ENCODE peak calls at places on chromosome 14, in five cellular contexts. One of them, this sample, is unnamed.

GRCh38 chr14:74048291-74048690 is 29.1 kb downstream of the BBOF1 start:
- DNase-seq in AML-193: no peak
- DNase-seq in HS-5: no peak
- DNase-seq in NCI-H1092: no peak
- DNase-seq in activated T-cell treated with anti-CD3 and anti-CD28 coated beads, Interleukin-2, amount 50 U/mL, for 24 hours: no peak
- DNase-seq in this sample: no peak

GRCh38 chr14:51302319-51303030 is 62.4 kb downstream of the TMX1 start:
- DNase-seq in AML-193: no peak
- DNase-seq in activated T-cell treated with anti-CD3 and anti-CD28 coated beads, Interleukin-2, amount 50 U/mL, for 24 hours: no peak
- DNase-seq in HS-5: no peak
- DNase-seq in NCI-H1092: peak; percentile 26
- DNase-seq in this sample: no peak

GRCh38 chr14:65854215-65854614 is 441.7 kb downstream of the FUT8 start:
- DNase-seq in HS-5: no peak
- DNase-seq in activated T-cell treated with anti-CD3 and anti-CD28 coated beads, Interleukin-2, amount 50 U/mL, for 24 hours: no peak
- DNase-seq in NCI-H1092: no peak
- DNase-seq in AML-193: no peak
- DNase-seq in this sample: no peak

GRCh38 chr14:89870335-89870734 is 84.2 kb downstream of the EFCAB11 start:
- DNase-seq in NCI-H1092: no peak
- DNase-seq in AML-193: no peak
- DNase-seq in HS-5: no peak
- DNase-seq in activated T-cell treated with anti-CD3 and anti-CD28 coated beads, Interleukin-2, amount 50 U/mL, for 24 hours: no peak
- DNase-seq in this sample: no peak

GRCh38 chr14:104353221-104353920 is 215.0 kb downstream of the KIF26A start:
- DNase-seq in AML-193: no peak
- DNase-seq in activated T-cell treated with anti-CD3 and anti-CD28 coated beads, Interleukin-2, amount 50 U/mL, for 24 hours: peak; percentile 3
- DNase-seq in HS-5: no peak
- DNase-seq in NCI-H1092: no peak
- DNase-seq in this sample: no peak

GRCh38 chr14:85247071-85247470 is 282.9 kb upstream of the FLRT2 start:
- DNase-seq in HS-5: no peak
- DNase-seq in activated T-cell treated with anti-CD3 and anti-CD28 coated beads, Interleukin-2, amount 50 U/mL, for 24 hours: no peak
- DNase-seq in NCI-H1092: no peak
- DNase-seq in AML-193: no peak
- DNase-seq in this sample: no peak

GRCh38 chr14:20934148-20934762 is 21.0 kb upstream of the RNASE2 start:
- DNase-seq in NCI-H1092: no peak
- DNase-seq in AML-193: no peak
- DNase-seq in HS-5: no peak
- DNase-seq in activated T-cell treated with anti-CD3 and anti-CD28 coated beads, Interleukin-2, amount 50 U/mL, for 24 hours: peak; percentile 38
- DNase-seq in this sample: no peak

GRCh38 chr14:84162658-84163057 is 1367.3 kb upstream of the FLRT2 start:
- DNase-seq in activated T-cell treated with anti-CD3 and anti-CD28 coated beads, Interleukin-2, amount 50 U/mL, for 24 hours: no peak
- DNase-seq in AML-193: no peak
- DNase-seq in NCI-H1092: no peak
- DNase-seq in HS-5: no peak
- DNase-seq in this sample: no peak

GRCh38 chr14:91113829-91114078 is at the start of gene DGLUCY:
- DNase-seq in HS-5: no peak
- DNase-seq in NCI-H1092: peak; percentile 77
- DNase-seq in activated T-cell treated with anti-CD3 and anti-CD28 coated beads, Interleukin-2, amount 50 U/mL, for 24 hours: no peak
- DNase-seq in AML-193: peak; percentile 58
- DNase-seq in this sample: no peak

GRCh38 chr14:70009961-70010360 is 130.7 kb downstream of the SMOC1 start:
- DNase-seq in NCI-H1092: no peak
- DNase-seq in HS-5: no peak
- DNase-seq in AML-193: no peak
- DNase-seq in activated T-cell treated with anti-CD3 and anti-CD28 coated beads, Interleukin-2, amount 50 U/mL, for 24 hours: no peak
- DNase-seq in this sample: no peak

GRCh38 chr14:89571502-89571901 is 154.5 kb upstream of the FOXN3 start:
- DNase-seq in HS-5: no peak
- DNase-seq in NCI-H1092: no peak
- DNase-seq in AML-193: no peak
- DNase-seq in activated T-cell treated with anti-CD3 and anti-CD28 coated beads, Interleukin-2, amount 50 U/mL, for 24 hours: no peak
- DNase-seq in this sample: no peak

GRCh38 chr14:37889087-37889486 is 293.7 kb downstream of the TTC6 start:
- DNase-seq in AML-193: no peak
- DNase-seq in activated T-cell treated with anti-CD3 and anti-CD28 coated beads, Interleukin-2, amount 50 U/mL, for 24 hours: no peak
- DNase-seq in NCI-H1092: peak; percentile 36
- DNase-seq in HS-5: no peak
- DNase-seq in this sample: no peak

GRCh38 chr14:67510121-67510520 is 21.6 kb upstream of the TMEM229B start:
- DNase-seq in NCI-H1092: no peak
- DNase-seq in HS-5: no peak
- DNase-seq in AML-193: no peak
- DNase-seq in activated T-cell treated with anti-CD3 and anti-CD28 coated beads, Interleukin-2, amount 50 U/mL, for 24 hours: no peak
- DNase-seq in this sample: no peak

GRCh38 chr14:62914025-62914424 is 131.2 kb downstream of the KCNH5 start:
- DNase-seq in HS-5: peak; percentile 0
- DNase-seq in AML-193: no peak
- DNase-seq in NCI-H1092: no peak
- DNase-seq in activated T-cell treated with anti-CD3 and anti-CD28 coated beads, Interleukin-2, amount 50 U/mL, for 24 hours: no peak
- DNase-seq in this sample: no peak

GRCh38 chr14:74488788-74489397 is 4.2 kb downstream of the NPC2 start:
- DNase-seq in HS-5: peak; percentile 65
- DNase-seq in AML-193: peak; percentile 68
- DNase-seq in activated T-cell treated with anti-CD3 and anti-CD28 coated beads, Interleukin-2, amount 50 U/mL, for 24 hours: no peak
- DNase-seq in NCI-H1092: no peak
- DNase-seq in this sample: no peak

GRCh38 chr14:44771495-44771894 is 190.3 kb downstream of the KLHL28 start:
- DNase-seq in NCI-H1092: no peak
- DNase-seq in HS-5: no peak
- DNase-seq in AML-193: no peak
- DNase-seq in activated T-cell treated with anti-CD3 and anti-CD28 coated beads, Interleukin-2, amount 50 U/mL, for 24 hours: no peak
- DNase-seq in this sample: no peak

GRCh38 chr14:52417139-52417538 is 103.0 kb downstream of the PTGER2 start:
- DNase-seq in activated T-cell treated with anti-CD3 and anti-CD28 coated beads, Interleukin-2, amount 50 U/mL, for 24 hours: no peak
- DNase-seq in NCI-H1092: no peak
- DNase-seq in HS-5: no peak
- DNase-seq in AML-193: no peak
- DNase-seq in this sample: no peak

GRCh38 chr14:98385851-98386250 is 886.1 kb downstream of the BCL11B start:
- DNase-seq in HS-5: no peak
- DNase-seq in AML-193: no peak
- DNase-seq in activated T-cell treated with anti-CD3 and anti-CD28 coated beads, Interleukin-2, amount 50 U/mL, for 24 hours: no peak
- DNase-seq in NCI-H1092: no peak
- DNase-seq in this sample: no peak

GRCh38 chr14:69956970-69957369 is 77.8 kb downstream of the SMOC1 start:
- DNase-seq in NCI-H1092: no peak
- DNase-seq in AML-193: no peak
- DNase-seq in HS-5: no peak
- DNase-seq in activated T-cell treated with anti-CD3 and anti-CD28 coated beads, Interleukin-2, amount 50 U/mL, for 24 hours: no peak
- DNase-seq in this sample: no peak

GRCh38 chr14:93536945-93537344 is 106.2 kb downstream of the UNC79 start:
- DNase-seq in HS-5: no peak
- DNase-seq in activated T-cell treated with anti-CD3 and anti-CD28 coated beads, Interleukin-2, amount 50 U/mL, for 24 hours: no peak
- DNase-seq in NCI-H1092: no peak
- DNase-seq in AML-193: peak; percentile 20
- DNase-seq in this sample: no peak

GRCh38 chr14:69852897-69853296 is 26.3 kb upstream of the SMOC1 start:
- DNase-seq in NCI-H1092: no peak
- DNase-seq in AML-193: no peak
- DNase-seq in activated T-cell treated with anti-CD3 and anti-CD28 coated beads, Interleukin-2, amount 50 U/mL, for 24 hours: no peak
- DNase-seq in HS-5: no peak
- DNase-seq in this sample: no peak

GRCh38 chr14:95727084-95727700 is 13.3 kb upstream of the TCL1A start:
- DNase-seq in HS-5: no peak
- DNase-seq in AML-193: no peak
- DNase-seq in NCI-H1092: peak; percentile 17
- DNase-seq in activated T-cell treated with anti-CD3 and anti-CD28 coated beads, Interleukin-2, amount 50 U/mL, for 24 hours: no peak
- DNase-seq in this sample: no peak

GRCh38 chr14:103880986-103881926 is 33.9 kb upstream of the PPP1R13B start:
- DNase-seq in AML-193: no peak
- DNase-seq in NCI-H1092: no peak
- DNase-seq in HS-5: no peak
- DNase-seq in activated T-cell treated with anti-CD3 and anti-CD28 coated beads, Interleukin-2, amount 50 U/mL, for 24 hours: no peak
- DNase-seq in this sample: no peak

GRCh38 chr14:52563120-52563519 is 10.5 kb downstream of the GPR137C start:
- DNase-seq in HS-5: peak; percentile 44
- DNase-seq in activated T-cell treated with anti-CD3 and anti-CD28 coated beads, Interleukin-2, amount 50 U/mL, for 24 hours: no peak
- DNase-seq in NCI-H1092: no peak
- DNase-seq in AML-193: no peak
- DNase-seq in this sample: no peak

GRCh38 chr14:84273181-84273580 is 1256.8 kb upstream of the FLRT2 start:
- DNase-seq in AML-193: no peak
- DNase-seq in activated T-cell treated with anti-CD3 and anti-CD28 coated beads, Interleukin-2, amount 50 U/mL, for 24 hours: no peak
- DNase-seq in NCI-H1092: no peak
- DNase-seq in HS-5: no peak
- DNase-seq in this sample: no peak

GRCh38 chr14:103707329-103708263 is 7.7 kb downstream of the XRCC3 start:
- DNase-seq in AML-193: no peak
- DNase-seq in NCI-H1092: no peak
- DNase-seq in HS-5: no peak
- DNase-seq in activated T-cell treated with anti-CD3 and anti-CD28 coated beads, Interleukin-2, amount 50 U/mL, for 24 hours: no peak
- DNase-seq in this sample: no peak

GRCh38 chr14:51053157-51053556 is 41.7 kb downstream of the TRIM9 start:
- DNase-seq in activated T-cell treated with anti-CD3 and anti-CD28 coated beads, Interleukin-2, amount 50 U/mL, for 24 hours: no peak
- DNase-seq in NCI-H1092: no peak
- DNase-seq in AML-193: no peak
- DNase-seq in HS-5: no peak
- DNase-seq in this sample: no peak

GRCh38 chr14:94844593-94844992 is 74.7 kb upstream of the GSC start:
- DNase-seq in HS-5: no peak
- DNase-seq in NCI-H1092: no peak
- DNase-seq in activated T-cell treated with anti-CD3 and anti-CD28 coated beads, Interleukin-2, amount 50 U/mL, for 24 hours: no peak
- DNase-seq in AML-193: no peak
- DNase-seq in this sample: no peak

GRCh38 chr14:72916174-72916573 is 10.1 kb upstream of the DCAF4 start:
- DNase-seq in AML-193: no peak
- DNase-seq in activated T-cell treated with anti-CD3 and anti-CD28 coated beads, Interleukin-2, amount 50 U/mL, for 24 hours: no peak
- DNase-seq in HS-5: no peak
- DNase-seq in NCI-H1092: no peak
- DNase-seq in this sample: no peak

GRCh38 chr14:64604854-64605253 is 55.1 kb downstream of the PPP1R36 start:
- DNase-seq in AML-193: no peak
- DNase-seq in NCI-H1092: no peak
- DNase-seq in HS-5: no peak
- DNase-seq in activated T-cell treated with anti-CD3 and anti-CD28 coated beads, Interleukin-2, amount 50 U/mL, for 24 hours: no peak
- DNase-seq in this sample: no peak

GRCh38 chr14:20377171-20377570 is 33.7 kb downstream of the PARP2 start:
- DNase-seq in HS-5: no peak
- DNase-seq in AML-193: no peak
- DNase-seq in NCI-H1092: no peak
- DNase-seq in activated T-cell treated with anti-CD3 and anti-CD28 coated beads, Interleukin-2, amount 50 U/mL, for 24 hours: no peak
- DNase-seq in this sample: no peak

GRCh38 chr14:74859757-74860156 is 16.2 kb downstream of the PROX2 start:
- DNase-seq in activated T-cell treated with anti-CD3 and anti-CD28 coated beads, Interleukin-2, amount 50 U/mL, for 24 hours: no peak
- DNase-seq in NCI-H1092: no peak
- DNase-seq in AML-193: no peak
- DNase-seq in HS-5: no peak
- DNase-seq in this sample: no peak

GRCh38 chr14:45787167-45787566 is 534.2 kb upstream of the MIS18BP1 start:
- DNase-seq in NCI-H1092: no peak
- DNase-seq in activated T-cell treated with anti-CD3 and anti-CD28 coated beads, Interleukin-2, amount 50 U/mL, for 24 hours: no peak
- DNase-seq in HS-5: no peak
- DNase-seq in AML-193: no peak
- DNase-seq in this sample: no peak